ENCODE peak calls at places on chromosome 17, in eight cellular contexts. One of them, this sample, is unnamed.

GRCh38 chr17:79073706-79074088 is 927 bp upstream of the ENGASE start:
- DNase-seq in esophagus squamous epithelium: no peak
- DNase-seq in H9: no peak
- DNase-seq in iPS DF 6.9: no peak
- DNase-seq in IMR-90: no peak
- DNase-seq in ovary: no peak
- DNase-seq in heart right ventricle: no peak
- DNase-seq in psoas muscle: no peak
- DNase-seq in this sample: peak; percentile 86

GRCh38 chr17:57256708-57257112 is 387 bp downstream of the MSI2 start:
- DNase-seq in esophagus squamous epithelium: no peak
- DNase-seq in H9: no peak
- DNase-seq in iPS DF 6.9: no peak
- DNase-seq in IMR-90: no peak
- DNase-seq in ovary: peak; percentile 62
- DNase-seq in heart right ventricle: peak; percentile 36
- DNase-seq in psoas muscle: no peak
- DNase-seq in this sample: no peak

GRCh38 chr17:82244413-82245140 is 15.7 kb downstream of the SLC16A3 start:
- DNase-seq in esophagus squamous epithelium: no peak
- DNase-seq in H9: no peak
- DNase-seq in iPS DF 6.9: no peak
- DNase-seq in IMR-90: no peak
- DNase-seq in ovary: no peak
- DNase-seq in heart right ventricle: no peak
- DNase-seq in psoas muscle: peak; percentile 40
- DNase-seq in this sample: peak; percentile 96

GRCh38 chr17:40615295-40615988 is 32.2 kb downstream of the SMARCE1 start:
- DNase-seq in esophagus squamous epithelium: no peak
- DNase-seq in H9: peak; percentile 90
- DNase-seq in iPS DF 6.9: peak; percentile 72
- DNase-seq in IMR-90: peak; percentile 47
- DNase-seq in ovary: peak; percentile 60
- DNase-seq in heart right ventricle: no peak
- DNase-seq in psoas muscle: no peak
- DNase-seq in this sample: peak; percentile 76

GRCh38 chr17:75634376-75634740 is 1.1 kb downstream of the SMIM5 start:
- DNase-seq in esophagus squamous epithelium: no peak
- DNase-seq in H9: no peak
- DNase-seq in iPS DF 6.9: no peak
- DNase-seq in IMR-90: no peak
- DNase-seq in ovary: no peak
- DNase-seq in heart right ventricle: no peak
- DNase-seq in psoas muscle: peak; percentile 9
- DNase-seq in this sample: peak; percentile 79

GRCh38 chr17:70678889-70679288 is 509.6 kb downstream of the KCNJ2 start:
- DNase-seq in esophagus squamous epithelium: no peak
- DNase-seq in H9: no peak
- DNase-seq in iPS DF 6.9: no peak
- DNase-seq in IMR-90: no peak
- DNase-seq in ovary: no peak
- DNase-seq in heart right ventricle: no peak
- DNase-seq in psoas muscle: no peak
- DNase-seq in this sample: no peak

GRCh38 chr17:77999413-78000173 is 41.1 kb downstream of the TNRC6C start:
- DNase-seq in esophagus squamous epithelium: no peak
- DNase-seq in H9: no peak
- DNase-seq in iPS DF 6.9: no peak
- DNase-seq in IMR-90: peak; percentile 44
- DNase-seq in ovary: no peak
- DNase-seq in heart right ventricle: no peak
- DNase-seq in psoas muscle: no peak
- DNase-seq in this sample: no peak

GRCh38 chr17:51258756-51259573 is 884 bp downstream of the MBTD1 start:
- DNase-seq in esophagus squamous epithelium: no peak
- DNase-seq in H9: peak; percentile 61
- DNase-seq in iPS DF 6.9: no peak
- DNase-seq in IMR-90: no peak
- DNase-seq in ovary: peak; percentile 35
- DNase-seq in heart right ventricle: peak; percentile 22
- DNase-seq in psoas muscle: peak; percentile 21
- DNase-seq in this sample: peak; percentile 58

GRCh38 chr17:1228752-1229353 is 41.4 kb upstream of the BHLHA9 start:
- DNase-seq in esophagus squamous epithelium: no peak
- DNase-seq in H9: no peak
- DNase-seq in iPS DF 6.9: no peak
- DNase-seq in IMR-90: no peak
- DNase-seq in ovary: no peak
- DNase-seq in heart right ventricle: no peak
- DNase-seq in psoas muscle: no peak
- DNase-seq in this sample: no peak

GRCh38 chr17:81403671-81404534 is 8.6 kb downstream of the BAHCC1 start:
- DNase-seq in esophagus squamous epithelium: no peak
- DNase-seq in H9: no peak
- DNase-seq in iPS DF 6.9: no peak
- DNase-seq in IMR-90: no peak
- DNase-seq in ovary: peak; percentile 58
- DNase-seq in heart right ventricle: no peak
- DNase-seq in psoas muscle: peak; percentile 43
- DNase-seq in this sample: peak; percentile 95

GRCh38 chr17:28519236-28519635 is 13.1 kb downstream of the FOXN1 start:
- DNase-seq in esophagus squamous epithelium: no peak
- DNase-seq in H9: no peak
- DNase-seq in iPS DF 6.9: no peak
- DNase-seq in IMR-90: no peak
- DNase-seq in ovary: no peak
- DNase-seq in heart right ventricle: no peak
- DNase-seq in psoas muscle: no peak
- DNase-seq in this sample: peak; percentile 42

GRCh38 chr17:28895794-28896447 is 1.6 kb downstream of the FLOT2 start:
- DNase-seq in esophagus squamous epithelium: no peak
- DNase-seq in H9: no peak
- DNase-seq in iPS DF 6.9: no peak
- DNase-seq in IMR-90: no peak
- DNase-seq in ovary: no peak
- DNase-seq in heart right ventricle: no peak
- DNase-seq in psoas muscle: no peak
- DNase-seq in this sample: peak; percentile 49

GRCh38 chr17:54451051-54451450 is 449.6 kb upstream of the TOM1L1 start:
- DNase-seq in esophagus squamous epithelium: no peak
- DNase-seq in H9: no peak
- DNase-seq in iPS DF 6.9: no peak
- DNase-seq in IMR-90: no peak
- DNase-seq in ovary: no peak
- DNase-seq in heart right ventricle: no peak
- DNase-seq in psoas muscle: no peak
- DNase-seq in this sample: no peak

GRCh38 chr17:54455251-54455868 is 445.3 kb upstream of the TOM1L1 start:
- DNase-seq in esophagus squamous epithelium: no peak
- DNase-seq in H9: no peak
- DNase-seq in iPS DF 6.9: no peak
- DNase-seq in IMR-90: no peak
- DNase-seq in ovary: no peak
- DNase-seq in heart right ventricle: no peak
- DNase-seq in psoas muscle: no peak
- DNase-seq in this sample: no peak

DNA sequence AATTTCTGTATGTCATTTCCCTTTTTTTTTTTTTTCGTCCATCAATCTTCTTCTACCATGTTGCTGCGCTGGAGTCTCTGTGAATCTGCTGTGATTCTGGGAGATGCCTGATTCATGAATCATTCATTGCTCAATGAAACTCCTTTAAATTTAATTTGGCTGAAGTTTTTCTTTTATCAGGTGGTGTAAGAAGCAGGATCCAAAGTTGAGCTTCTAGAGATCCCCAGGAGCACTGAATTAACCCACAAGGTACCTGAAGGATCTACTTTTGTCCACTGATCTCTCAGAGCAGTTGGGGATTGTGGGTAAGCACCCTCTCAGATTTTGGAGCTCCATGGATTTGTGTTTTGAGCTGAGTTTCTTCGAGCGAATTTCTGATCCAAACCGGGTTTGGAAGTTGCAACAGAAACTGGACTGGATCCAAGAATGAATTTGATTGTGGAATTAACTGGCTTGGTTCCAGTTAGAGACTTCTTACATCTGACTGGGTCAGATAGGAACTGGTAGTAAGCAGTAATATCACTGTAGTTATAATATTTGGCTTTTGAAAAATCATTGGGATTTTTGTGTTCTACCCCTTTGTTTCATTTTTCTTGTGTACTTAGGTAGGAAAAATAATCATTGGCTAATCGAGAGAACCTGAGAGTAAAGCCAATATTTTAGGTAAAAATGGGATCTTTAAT is 447.8 kb upstream of the TOM1L1 start:
- DNase-seq in esophagus squamous epithelium: no peak
- DNase-seq in H9: no peak
- DNase-seq in iPS DF 6.9: no peak
- DNase-seq in IMR-90: no peak
- DNase-seq in ovary: no peak
- DNase-seq in heart right ventricle: no peak
- DNase-seq in psoas muscle: no peak
- DNase-seq in this sample: no peak
- H3K9me3 ChIP-seq in esophagus squamous epithelium: peaks cover 7% of the 10 kb centered on the region
- H3K9me3 ChIP-seq in H9: peaks cover 26% of the 10 kb centered on the region
- H3K9me3 ChIP-seq in iPS DF 6.9: no peaks in the 10 kb centered on the region
- H3K9me3 ChIP-seq in IMR-90: peaks cover 4% of the 10 kb centered on the region
- H3K9me3 ChIP-seq in ovary: no peaks in the 10 kb centered on the region
- H3K9me3 ChIP-seq in heart right ventricle: peaks cover 43% of the 10 kb centered on the region
- H3K9me3 ChIP-seq in psoas muscle: peaks cover 10% of the 10 kb centered on the region
- H3K9me3 ChIP-seq in this sample: no peaks in the 10 kb centered on the region

GRCh38 chr17:55283256-55283965 is 18.7 kb downstream of the HLF start:
- DNase-seq in esophagus squamous epithelium: no peak
- DNase-seq in H9: no peak
- DNase-seq in iPS DF 6.9: no peak
- DNase-seq in IMR-90: no peak
- DNase-seq in ovary: no peak
- DNase-seq in heart right ventricle: no peak
- DNase-seq in psoas muscle: no peak
- DNase-seq in this sample: no peak

GRCh38 chr17:55279788-55280579 is 15.2 kb downstream of the HLF start:
- DNase-seq in esophagus squamous epithelium: no peak
- DNase-seq in H9: no peak
- DNase-seq in iPS DF 6.9: no peak
- DNase-seq in IMR-90: no peak
- DNase-seq in ovary: no peak
- DNase-seq in heart right ventricle: no peak
- DNase-seq in psoas muscle: no peak
- DNase-seq in this sample: no peak

GRCh38 chr17:55281592-55282378 is 17.0 kb downstream of the HLF start:
- DNase-seq in esophagus squamous epithelium: no peak
- DNase-seq in H9: no peak
- DNase-seq in iPS DF 6.9: no peak
- DNase-seq in IMR-90: no peak
- DNase-seq in ovary: no peak
- DNase-seq in heart right ventricle: no peak
- DNase-seq in psoas muscle: no peak
- DNase-seq in this sample: no peak

GRCh38 chr17:55284001-55284884 is 19.5 kb downstream of the HLF start:
- DNase-seq in esophagus squamous epithelium: no peak
- DNase-seq in H9: no peak
- DNase-seq in iPS DF 6.9: no peak
- DNase-seq in IMR-90: no peak
- DNase-seq in ovary: no peak
- DNase-seq in heart right ventricle: no peak
- DNase-seq in psoas muscle: no peak
- DNase-seq in this sample: no peak

DNA sequence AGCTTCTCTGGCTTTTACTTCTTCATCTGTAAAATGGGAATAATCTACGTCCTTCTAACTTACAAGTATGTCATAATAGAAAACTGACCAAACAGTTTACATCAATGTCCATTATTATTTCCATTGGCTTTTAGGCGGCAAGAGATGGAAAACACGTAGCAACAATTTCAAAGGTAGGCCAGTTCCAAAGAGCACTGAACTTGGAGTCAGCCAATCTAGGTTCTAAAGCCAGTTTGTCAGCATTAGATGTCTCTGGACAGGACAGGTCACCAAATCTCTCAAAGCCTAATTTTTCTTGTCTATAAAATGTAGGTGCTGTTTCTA is 17.6 kb downstream of the HLF start:
- DNase-seq in esophagus squamous epithelium: no peak
- DNase-seq in H9: no peak
- DNase-seq in iPS DF 6.9: no peak
- DNase-seq in IMR-90: no peak
- DNase-seq in ovary: no peak
- DNase-seq in heart right ventricle: no peak
- DNase-seq in psoas muscle: no peak
- DNase-seq in this sample: no peak
- H3K4me1 ChIP-seq in esophagus squamous epithelium: peaks cover 65% of the 10 kb centered on the region
- H3K4me1 ChIP-seq in H9: no peaks in the 10 kb centered on the region
- H3K4me1 ChIP-seq in iPS DF 6.9: no peaks in the 10 kb centered on the region
- H3K4me1 ChIP-seq in IMR-90: peaks cover 5% of the 10 kb centered on the region
- H3K4me1 ChIP-seq in ovary: peaks cover 49% of the 10 kb centered on the region
- H3K4me1 ChIP-seq in heart right ventricle: peaks cover 81% of the 10 kb centered on the region
- H3K4me1 ChIP-seq in psoas muscle: peaks cover 36% of the 10 kb centered on the region
- H3K4me1 ChIP-seq in this sample: peaks cover 22% of the 10 kb centered on the region

DNA sequence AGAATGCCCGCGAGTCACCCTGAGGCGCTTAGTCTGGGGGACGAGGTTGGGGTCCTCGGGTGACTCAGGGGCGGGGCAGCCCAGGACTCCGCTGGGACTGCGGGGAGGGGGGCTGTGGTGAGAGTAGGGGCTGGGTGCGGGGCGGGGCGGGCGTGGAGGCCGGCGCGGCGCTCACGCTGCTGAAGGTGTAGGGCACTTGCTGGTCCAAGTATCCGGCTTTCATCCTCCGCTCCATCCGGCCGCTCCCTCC is 832 bp downstream of the ETV4 start:
- DNase-seq in esophagus squamous epithelium: no peak
- DNase-seq in H9: no peak
- DNase-seq in iPS DF 6.9: no peak
- DNase-seq in IMR-90: peak; percentile 18
- DNase-seq in ovary: no peak
- DNase-seq in heart right ventricle: no peak
- DNase-seq in psoas muscle: peak; percentile 33
- DNase-seq in this sample: peak; percentile 81
- H3K27ac ChIP-seq in esophagus squamous epithelium: peak overlapping the region; percentile 75
- H3K27ac ChIP-seq in H9: no peak overlapping the region
- H3K27ac ChIP-seq in iPS DF 6.9: no peak overlapping the region
- H3K27ac ChIP-seq in IMR-90: peak overlapping the region; percentile 42
- H3K27ac ChIP-seq in ovary: no peak overlapping the region
- H3K27ac ChIP-seq in heart right ventricle: no peak overlapping the region
- H3K27ac ChIP-seq in psoas muscle: no peak overlapping the region
- H3K27ac ChIP-seq in this sample: no peak overlapping the region

DNA sequence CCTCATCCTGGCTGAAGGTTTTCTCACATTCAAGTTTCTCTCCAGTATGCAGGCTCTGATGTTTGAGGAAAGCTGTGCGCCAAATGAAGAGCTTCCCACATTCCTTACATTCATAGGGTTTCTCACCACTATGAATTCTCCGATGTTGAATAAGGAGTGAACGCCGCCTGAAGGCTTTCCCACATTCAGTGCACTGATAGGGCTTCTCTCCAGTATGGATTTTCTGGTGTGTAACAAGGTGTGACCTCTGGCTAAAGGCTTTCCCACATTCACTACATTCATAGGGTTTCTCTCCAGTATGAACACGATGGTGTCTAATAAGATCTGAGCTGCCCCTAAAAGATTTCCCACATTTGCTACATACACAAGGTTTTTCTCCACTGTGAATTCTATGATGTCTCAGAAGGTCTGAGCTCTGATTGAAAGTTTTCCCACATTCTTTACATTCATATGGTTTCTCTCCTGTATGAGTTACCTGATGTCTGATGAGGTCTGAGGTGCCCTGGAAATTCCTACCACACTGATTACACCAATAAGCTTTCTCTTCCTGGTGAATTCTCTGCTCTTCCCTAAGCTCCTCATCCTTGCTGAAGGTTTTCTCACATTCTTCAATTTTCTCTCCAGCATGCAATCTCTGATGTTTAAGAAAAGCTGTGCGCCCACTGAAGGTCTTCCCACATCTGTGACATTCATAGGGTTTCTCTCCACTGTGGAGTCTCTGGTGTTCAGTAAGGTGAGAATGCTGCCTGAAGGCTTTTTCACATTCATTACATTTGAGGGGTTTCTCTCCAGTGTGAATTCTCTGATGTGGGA is 8.9 kb downstream of the ZNF594 start:
- DNase-seq in esophagus squamous epithelium: no peak
- DNase-seq in H9: no peak
- DNase-seq in iPS DF 6.9: no peak
- DNase-seq in IMR-90: no peak
- DNase-seq in ovary: no peak
- DNase-seq in heart right ventricle: no peak
- DNase-seq in psoas muscle: no peak
- DNase-seq in this sample: no peak
- H3K9me3 ChIP-seq in esophagus squamous epithelium: peaks cover 92% of the 10 kb centered on the region
- H3K9me3 ChIP-seq in H9: peaks cover 89% of the 10 kb centered on the region
- H3K9me3 ChIP-seq in iPS DF 6.9: peaks cover 37% of the 10 kb centered on the region
- H3K9me3 ChIP-seq in IMR-90: peaks cover 76% of the 10 kb centered on the region
- H3K9me3 ChIP-seq in ovary: peaks cover 22% of the 10 kb centered on the region
- H3K9me3 ChIP-seq in heart right ventricle: peaks cover 100% of the 10 kb centered on the region
- H3K9me3 ChIP-seq in psoas muscle: peaks cover 100% of the 10 kb centered on the region
- H3K9me3 ChIP-seq in this sample: peaks cover 63% of the 10 kb centered on the region

This sample was measured in osteoblast.